ENCODE peak calls at places on chromosomes 11 and 22, in eight cellular contexts. One of them, this sample, is unnamed.

GRCh38 chr11:123065634-123066033 is 3.7 kb upstream of the HSPA8 start:
- DNase-seq in H9: no peak
- DNase-seq in adrenal gland: no peak
- DNase-seq in neural crest cell: no peak
- DNase-seq in left lung: no peak
- DNase-seq in neural progenitor cell: no peak
- DNase-seq in fibroblast of villous mesenchyme: peak; percentile 74
- DNase-seq in fibroblast of mammary gland: peak; percentile 67
- DNase-seq in this sample: no peak

GRCh38 chr22:45187891-45188290 is 24.2 kb downstream of the NUP50 start:
- DNase-seq in H9: no peak
- DNase-seq in adrenal gland: no peak
- DNase-seq in neural crest cell: no peak
- DNase-seq in left lung: no peak
- DNase-seq in neural progenitor cell: no peak
- DNase-seq in fibroblast of villous mesenchyme: no peak
- DNase-seq in fibroblast of mammary gland: no peak
- DNase-seq in this sample: no peak

GRCh38 chr11:69249086-69249640 is 44.8 kb upstream of the MYEOV start:
- DNase-seq in H9: peak; percentile 3
- DNase-seq in adrenal gland: no peak
- DNase-seq in neural crest cell: no peak
- DNase-seq in left lung: no peak
- DNase-seq in neural progenitor cell: no peak
- DNase-seq in fibroblast of villous mesenchyme: no peak
- DNase-seq in fibroblast of mammary gland: no peak
- DNase-seq in this sample: no peak

GRCh38 chr11:114524122-114524521 is 35.6 kb downstream of the NXPE1 start:
- DNase-seq in H9: no peak
- DNase-seq in adrenal gland: no peak
- DNase-seq in neural crest cell: no peak
- DNase-seq in left lung: no peak
- DNase-seq in neural progenitor cell: no peak
- DNase-seq in fibroblast of villous mesenchyme: no peak
- DNase-seq in fibroblast of mammary gland: no peak
- DNase-seq in this sample: no peak

GRCh38 chr11:29432719-29433325 is 584.0 kb downstream of the KCNA4 start:
- DNase-seq in H9: no peak
- DNase-seq in adrenal gland: no peak
- DNase-seq in neural crest cell: peak; percentile 9
- DNase-seq in left lung: no peak
- DNase-seq in neural progenitor cell: peak; percentile 24
- DNase-seq in fibroblast of villous mesenchyme: peak; percentile 7
- DNase-seq in fibroblast of mammary gland: peak; percentile 19
- DNase-seq in this sample: no peak

GRCh38 chr11:40381481-40381880 is 1078.0 kb downstream of the LRRC4C start:
- DNase-seq in H9: no peak
- DNase-seq in adrenal gland: no peak
- DNase-seq in neural crest cell: no peak
- DNase-seq in left lung: no peak
- DNase-seq in neural progenitor cell: no peak
- DNase-seq in fibroblast of villous mesenchyme: no peak
- DNase-seq in fibroblast of mammary gland: no peak
- DNase-seq in this sample: no peak

GRCh38 chr11:116172156-116172555 is 600.6 kb downstream of the BUD13 start:
- DNase-seq in H9: no peak
- DNase-seq in adrenal gland: no peak
- DNase-seq in neural crest cell: no peak
- DNase-seq in left lung: no peak
- DNase-seq in neural progenitor cell: no peak
- DNase-seq in fibroblast of villous mesenchyme: no peak
- DNase-seq in fibroblast of mammary gland: no peak
- DNase-seq in this sample: no peak

GRCh38 chr11:87281496-87281895 is 243.8 kb downstream of the TMEM135 start:
- DNase-seq in H9: no peak
- DNase-seq in adrenal gland: no peak
- DNase-seq in neural crest cell: no peak
- DNase-seq in left lung: no peak
- DNase-seq in neural progenitor cell: no peak
- DNase-seq in fibroblast of villous mesenchyme: peak; percentile 85
- DNase-seq in fibroblast of mammary gland: peak; percentile 86
- DNase-seq in this sample: no peak

GRCh38 chr22:43293259-43293658 is 49.9 kb downstream of the SCUBE1 start:
- DNase-seq in H9: no peak
- DNase-seq in adrenal gland: no peak
- DNase-seq in neural crest cell: no peak
- DNase-seq in left lung: no peak
- DNase-seq in neural progenitor cell: no peak
- DNase-seq in fibroblast of villous mesenchyme: peak; percentile 56
- DNase-seq in fibroblast of mammary gland: no peak
- DNase-seq in this sample: no peak

GRCh38 chr11:128424867-128425285 is 162.5 kb downstream of the ETS1 start:
- DNase-seq in H9: no peak
- DNase-seq in adrenal gland: no peak
- DNase-seq in neural crest cell: no peak
- DNase-seq in left lung: no peak
- DNase-seq in neural progenitor cell: no peak
- DNase-seq in fibroblast of villous mesenchyme: peak; percentile 41
- DNase-seq in fibroblast of mammary gland: peak; percentile 45
- DNase-seq in this sample: no peak

GRCh38 chr22:26887456-26887855 is 230.1 kb downstream of the MIAT start:
- DNase-seq in H9: no peak
- DNase-seq in adrenal gland: no peak
- DNase-seq in neural crest cell: no peak
- DNase-seq in left lung: no peak
- DNase-seq in neural progenitor cell: peak; percentile 22
- DNase-seq in fibroblast of villous mesenchyme: peak; percentile 83
- DNase-seq in fibroblast of mammary gland: peak; percentile 82
- DNase-seq in this sample: no peak

GRCh38 chr11:68735125-68735524 is 16.2 kb downstream of the TESMIN start:
- DNase-seq in H9: no peak
- DNase-seq in adrenal gland: no peak
- DNase-seq in neural crest cell: no peak
- DNase-seq in left lung: no peak
- DNase-seq in neural progenitor cell: no peak
- DNase-seq in fibroblast of villous mesenchyme: no peak
- DNase-seq in fibroblast of mammary gland: no peak
- DNase-seq in this sample: no peak

GRCh38 chr11:57476883-57477506 is 16.7 kb downstream of the RTN4RL2 start:
- DNase-seq in H9: peak; percentile 64
- DNase-seq in adrenal gland: no peak
- DNase-seq in neural crest cell: no peak
- DNase-seq in left lung: peak; percentile 52
- DNase-seq in neural progenitor cell: peak; percentile 59
- DNase-seq in fibroblast of villous mesenchyme: peak; percentile 24
- DNase-seq in fibroblast of mammary gland: peak; percentile 34
- DNase-seq in this sample: peak; percentile 49
- TF ChIP-seq CTCF in H9: peak; percentile 62
- TF ChIP-seq CTCF in adrenal gland: peak; percentile 46
- TF ChIP-seq CTCF in neural crest cell: peak; percentile 42
- TF ChIP-seq CTCF in left lung: peak; percentile 62
- TF ChIP-seq CTCF in neural progenitor cell: peak; percentile 48
- TF ChIP-seq CTCF in fibroblast of villous mesenchyme: peak; percentile 48
- TF ChIP-seq CTCF in fibroblast of mammary gland: peak; percentile 35
- TF ChIP-seq CTCF in this sample: peak; percentile 77

DNA sequence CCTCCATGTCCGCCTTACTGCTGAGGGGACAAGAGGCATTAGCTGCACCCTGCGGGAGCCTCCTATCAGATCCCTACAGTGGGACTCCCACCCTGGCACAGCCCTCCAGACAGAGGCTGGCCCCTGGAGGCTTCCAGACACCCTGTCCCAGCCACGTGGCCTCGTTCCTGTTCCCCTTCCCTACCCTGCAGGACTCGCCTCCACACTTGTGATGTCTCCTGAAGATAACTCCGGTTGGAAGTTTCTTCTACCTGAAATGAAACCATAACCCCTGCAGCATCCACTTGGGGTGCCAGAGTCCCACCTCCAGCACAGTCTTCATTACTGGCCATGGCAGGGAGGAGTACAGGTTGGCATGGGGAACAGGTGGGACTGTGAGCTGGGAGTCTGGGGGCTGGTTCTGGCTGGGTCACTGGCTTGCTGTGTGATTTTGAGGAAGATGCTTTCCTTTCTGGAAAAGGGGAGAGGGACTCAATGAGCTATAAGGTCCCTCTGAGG is 4.9 kb upstream of the SH3BP1 start:
- DNase-seq in H9: no peak
- DNase-seq in adrenal gland: no peak
- DNase-seq in neural crest cell: no peak
- DNase-seq in left lung: no peak
- DNase-seq in neural progenitor cell: no peak
- DNase-seq in fibroblast of villous mesenchyme: no peak
- DNase-seq in fibroblast of mammary gland: no peak
- DNase-seq in this sample: peak; percentile 32
- TF ChIP-seq CTCF in H9: no peak
- TF ChIP-seq CTCF in adrenal gland: no peak
- TF ChIP-seq CTCF in neural crest cell: no peak
- TF ChIP-seq CTCF in left lung: no peak
- TF ChIP-seq CTCF in neural progenitor cell: no peak
- TF ChIP-seq CTCF in fibroblast of villous mesenchyme: peak; percentile 26
- TF ChIP-seq CTCF in fibroblast of mammary gland: peak; percentile 18
- TF ChIP-seq CTCF in this sample: peak; percentile 41

GRCh38 chr22:17638432-17639237 is at the start of gene BCL2L13:
- DNase-seq in H9: peak; percentile 94
- DNase-seq in adrenal gland: peak; percentile 93
- DNase-seq in neural crest cell: peak; percentile 76
- DNase-seq in left lung: peak; percentile 94
- DNase-seq in neural progenitor cell: peak; percentile 95
- DNase-seq in fibroblast of villous mesenchyme: peak; percentile 96
- DNase-seq in fibroblast of mammary gland: peak; percentile 80
- DNase-seq in this sample: peak; percentile 95
- TF ChIP-seq CTCF in H9: no peak
- TF ChIP-seq CTCF in adrenal gland: no peak
- TF ChIP-seq CTCF in neural crest cell: peak; percentile 17
- TF ChIP-seq CTCF in left lung: no peak
- TF ChIP-seq CTCF in neural progenitor cell: no peak
- TF ChIP-seq CTCF in fibroblast of villous mesenchyme: no peak
- TF ChIP-seq CTCF in fibroblast of mammary gland: no peak
- TF ChIP-seq CTCF in this sample: peak; percentile 29

GRCh38 chr11:73760680-73761402 is at the start of gene RAB6A:
- DNase-seq in H9: peak; percentile 99
- DNase-seq in adrenal gland: peak; percentile 100
- DNase-seq in neural crest cell: peak; percentile 98
- DNase-seq in left lung: peak; percentile 100
- DNase-seq in neural progenitor cell: peak; percentile 99
- DNase-seq in fibroblast of villous mesenchyme: peak; percentile 100
- DNase-seq in fibroblast of mammary gland: peak; percentile 99
- DNase-seq in this sample: peak; percentile 100
- TF ChIP-seq CTCF in H9: peak; percentile 34
- TF ChIP-seq CTCF in adrenal gland: peak; percentile 44
- TF ChIP-seq CTCF in neural crest cell: peak; percentile 50
- TF ChIP-seq CTCF in left lung: peak; percentile 63
- TF ChIP-seq CTCF in neural progenitor cell: peak; percentile 35
- TF ChIP-seq CTCF in fibroblast of villous mesenchyme: peak; percentile 16
- TF ChIP-seq CTCF in fibroblast of mammary gland: no peak
- TF ChIP-seq CTCF in this sample: no peak

GRCh38 chr22:19663821-19664325 is 50.4 kb upstream of the SEPTIN5 start:
- DNase-seq in H9: no peak
- DNase-seq in adrenal gland: peak; percentile 56
- DNase-seq in neural crest cell: no peak
- DNase-seq in left lung: no peak
- DNase-seq in neural progenitor cell: peak; percentile 31
- DNase-seq in fibroblast of villous mesenchyme: peak; percentile 44
- DNase-seq in fibroblast of mammary gland: peak; percentile 73
- DNase-seq in this sample: no peak
- TF ChIP-seq CTCF in H9: no peak
- TF ChIP-seq CTCF in adrenal gland: no peak
- TF ChIP-seq CTCF in neural crest cell: no peak
- TF ChIP-seq CTCF in left lung: no peak
- TF ChIP-seq CTCF in neural progenitor cell: no peak
- TF ChIP-seq CTCF in fibroblast of villous mesenchyme: no peak
- TF ChIP-seq CTCF in fibroblast of mammary gland: no peak
- TF ChIP-seq CTCF in this sample: no peak

This sample was measured in activated CD8-positive, alpha-beta T cell treated with anti-CD3 and anti-CD28 coated beads for 36 hours.